ENCODE peak calls at places on chromosomes 12 and 14, in ten cellular contexts. One of them, this sample, is unnamed.

GRCh38 chr14:101122114-101122854 is 218.8 kb upstream of the RTL1 start:
- DNase-seq in pancreas: no peak
- DNase-seq in NB4: no peak
- DNase-seq in lung: peak
- DNase-seq in tibial artery: peak
- DNase-seq in Karpas-422: no peak
- DNase-seq in fibroblast of the aortic adventitia: no peak
- DNase-seq in prostate gland: peak
- DNase-seq in GM23338: no peak
- DNase-seq in coronary artery: peak
- DNase-seq in this sample: no peak

GRCh38 chr12:20212658-20213387 is 155.5 kb upstream of the PDE3A start:
- DNase-seq in pancreas: peak
- DNase-seq in NB4: peak
- DNase-seq in lung: peak
- DNase-seq in tibial artery: peak
- DNase-seq in Karpas-422: no peak
- DNase-seq in fibroblast of the aortic adventitia: peak
- DNase-seq in prostate gland: peak
- DNase-seq in GM23338: peak
- DNase-seq in coronary artery: peak
- DNase-seq in this sample: peak

GRCh38 chr14:103255555-103255954 is 78.5 kb upstream of the EIF5 start:
- DNase-seq in pancreas: no peak
- DNase-seq in NB4: no peak
- DNase-seq in lung: no peak
- DNase-seq in tibial artery: no peak
- DNase-seq in Karpas-422: no peak
- DNase-seq in fibroblast of the aortic adventitia: no peak
- DNase-seq in prostate gland: no peak
- DNase-seq in GM23338: no peak
- DNase-seq in coronary artery: no peak
- DNase-seq in this sample: no peak

GRCh38 chr14:34329281-34329680 is 132.8 kb downstream of the SPTSSA start:
- DNase-seq in pancreas: no peak
- DNase-seq in NB4: no peak
- DNase-seq in lung: no peak
- DNase-seq in tibial artery: no peak
- DNase-seq in Karpas-422: no peak
- DNase-seq in fibroblast of the aortic adventitia: no peak
- DNase-seq in prostate gland: no peak
- DNase-seq in GM23338: no peak
- DNase-seq in coronary artery: no peak
- DNase-seq in this sample: no peak

GRCh38 chr14:90693413-90693812 is 122.8 kb downstream of the TTC7B start:
- DNase-seq in pancreas: no peak
- DNase-seq in NB4: no peak
- DNase-seq in lung: no peak
- DNase-seq in tibial artery: no peak
- DNase-seq in Karpas-422: no peak
- DNase-seq in fibroblast of the aortic adventitia: no peak
- DNase-seq in prostate gland: no peak
- DNase-seq in GM23338: no peak
- DNase-seq in coronary artery: no peak
- DNase-seq in this sample: no peak

GRCh38 chr14:50533806-50534205 is 1.4 kb upstream of the MAP4K5 start:
- DNase-seq in pancreas: no peak
- DNase-seq in NB4: peak
- DNase-seq in lung: no peak
- DNase-seq in tibial artery: no peak
- DNase-seq in Karpas-422: no peak
- DNase-seq in fibroblast of the aortic adventitia: no peak
- DNase-seq in prostate gland: no peak
- DNase-seq in GM23338: no peak
- DNase-seq in coronary artery: no peak
- DNase-seq in this sample: no peak

GRCh38 chr12:19710811-19711793 is 271.8 kb downstream of the AEBP2 start:
- DNase-seq in pancreas: no peak
- DNase-seq in NB4: peak
- DNase-seq in lung: no peak
- DNase-seq in tibial artery: peak
- DNase-seq in Karpas-422: no peak
- DNase-seq in fibroblast of the aortic adventitia: peak
- DNase-seq in prostate gland: no peak
- DNase-seq in GM23338: no peak
- DNase-seq in coronary artery: peak
- DNase-seq in this sample: no peak

GRCh38 chr14:52863339-52863700 is 71.9 kb upstream of the GNPNAT1 start:
- DNase-seq in pancreas: no peak
- DNase-seq in NB4: no peak
- DNase-seq in lung: no peak
- DNase-seq in tibial artery: no peak
- DNase-seq in Karpas-422: no peak
- DNase-seq in fibroblast of the aortic adventitia: no peak
- DNase-seq in prostate gland: no peak
- DNase-seq in GM23338: no peak
- DNase-seq in coronary artery: no peak
- DNase-seq in this sample: no peak

GRCh38 chr12:131003676-131004075 is 50.0 kb downstream of the ADGRD1 start:
- DNase-seq in pancreas: no peak
- DNase-seq in NB4: no peak
- DNase-seq in lung: no peak
- DNase-seq in tibial artery: no peak
- DNase-seq in Karpas-422: no peak
- DNase-seq in fibroblast of the aortic adventitia: no peak
- DNase-seq in prostate gland: no peak
- DNase-seq in GM23338: no peak
- DNase-seq in coronary artery: no peak
- DNase-seq in this sample: no peak

GRCh38 chr12:47808049-47808448 is 11.7 kb downstream of the HDAC7 start:
- DNase-seq in pancreas: peak
- DNase-seq in NB4: peak
- DNase-seq in lung: peak
- DNase-seq in tibial artery: peak
- DNase-seq in Karpas-422: peak
- DNase-seq in fibroblast of the aortic adventitia: no peak
- DNase-seq in prostate gland: no peak
- DNase-seq in GM23338: peak
- DNase-seq in coronary artery: no peak
- DNase-seq in this sample: peak
- H3K4me3 ChIP-seq in pancreas: no peak
- H3K4me3 ChIP-seq in NB4: no peak
- H3K4me3 ChIP-seq in lung: no peak
- H3K4me3 ChIP-seq in tibial artery: peak
- H3K4me3 ChIP-seq in Karpas-422: peak
- H3K4me3 ChIP-seq in fibroblast of the aortic adventitia: peak
- H3K4me3 ChIP-seq in prostate gland: no peak
- H3K4me3 ChIP-seq in GM23338: no peak
- H3K4me3 ChIP-seq in coronary artery: peak
- H3K4me3 ChIP-seq in this sample: no peak

DNA sequence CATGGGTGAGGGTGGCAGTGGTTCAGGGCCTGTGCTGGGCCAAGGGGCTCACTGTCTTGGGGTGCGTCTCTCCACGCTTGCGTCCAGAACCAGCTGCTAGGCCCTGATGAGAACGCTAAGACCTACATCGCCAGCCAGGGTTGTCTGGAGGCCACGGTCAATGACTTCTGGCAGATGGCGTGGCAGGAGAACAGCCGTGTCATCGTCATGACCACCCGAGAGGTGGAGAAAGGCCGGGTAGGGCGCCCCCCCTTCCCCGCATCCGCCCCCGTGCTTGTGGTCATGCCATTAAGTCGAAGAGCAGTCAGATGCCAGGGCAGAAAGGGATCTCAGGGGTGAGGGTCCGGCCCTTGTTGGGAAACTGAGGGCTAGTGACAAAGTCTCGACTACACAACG is 5.2 kb downstream of the PTPN6 start:
- DNase-seq in pancreas: no peak
- DNase-seq in NB4: no peak
- DNase-seq in lung: no peak
- DNase-seq in tibial artery: no peak
- DNase-seq in Karpas-422: no peak
- DNase-seq in fibroblast of the aortic adventitia: no peak
- DNase-seq in prostate gland: no peak
- DNase-seq in GM23338: no peak
- DNase-seq in coronary artery: no peak
- DNase-seq in this sample: no peak
- H3K4me3 ChIP-seq in pancreas: no peak
- H3K4me3 ChIP-seq in NB4: no peak
- H3K4me3 ChIP-seq in lung: no peak
- H3K4me3 ChIP-seq in tibial artery: no peak
- H3K4me3 ChIP-seq in Karpas-422: no peak
- H3K4me3 ChIP-seq in fibroblast of the aortic adventitia: no peak
- H3K4me3 ChIP-seq in prostate gland: no peak
- H3K4me3 ChIP-seq in GM23338: no peak
- H3K4me3 ChIP-seq in coronary artery: no peak
- H3K4me3 ChIP-seq in this sample: no peak

DNA sequence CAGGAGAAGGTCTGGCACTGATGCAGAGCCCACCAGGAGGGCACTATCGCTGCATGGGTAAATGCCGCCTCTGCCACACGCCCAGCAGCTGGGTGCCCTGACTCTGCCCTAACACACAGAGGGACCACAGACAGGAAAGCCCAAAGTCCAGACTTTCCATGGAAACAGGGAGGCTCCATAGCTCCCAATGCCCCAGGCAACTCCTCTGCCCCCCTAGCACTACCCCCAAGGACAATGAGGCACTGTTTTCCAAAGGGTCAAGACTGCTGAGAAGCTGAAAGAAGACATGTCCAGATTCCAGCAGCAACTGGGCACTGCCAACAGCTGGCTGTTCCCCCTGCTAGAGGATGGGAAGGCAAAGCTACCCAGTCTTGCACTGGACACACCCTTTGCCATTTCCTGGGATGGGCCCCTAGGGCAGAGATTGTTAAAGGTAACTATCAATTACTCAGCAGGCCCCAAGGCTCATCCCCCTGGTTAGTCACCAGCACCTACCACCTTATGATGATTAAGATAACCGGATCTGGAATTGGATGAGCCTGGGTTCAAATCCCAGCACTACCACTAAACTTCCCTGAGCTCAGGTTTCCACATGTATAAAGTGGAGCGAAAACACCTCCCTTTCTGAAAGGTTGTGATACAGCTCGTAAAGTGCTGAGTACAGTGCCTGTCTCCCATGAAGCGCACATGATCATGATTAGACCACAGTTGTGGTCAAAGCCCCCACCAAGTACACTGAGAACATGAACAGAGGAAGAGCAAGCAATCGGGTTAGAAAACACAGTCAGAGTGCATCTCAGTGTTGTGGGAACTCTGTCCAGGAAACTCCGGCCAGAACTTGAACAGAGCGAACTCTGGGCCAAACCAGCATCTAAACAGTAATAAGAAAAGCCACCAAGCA is 3.3 kb downstream of the PXN start:
- DNase-seq in pancreas: no peak
- DNase-seq in NB4: no peak
- DNase-seq in lung: no peak
- DNase-seq in tibial artery: peak
- DNase-seq in Karpas-422: no peak
- DNase-seq in fibroblast of the aortic adventitia: no peak
- DNase-seq in prostate gland: peak
- DNase-seq in GM23338: no peak
- DNase-seq in coronary artery: no peak
- DNase-seq in this sample: no peak
- H3K4me3 ChIP-seq in pancreas: no peak
- H3K4me3 ChIP-seq in NB4: no peak
- H3K4me3 ChIP-seq in lung: peak
- H3K4me3 ChIP-seq in tibial artery: peak
- H3K4me3 ChIP-seq in Karpas-422: no peak
- H3K4me3 ChIP-seq in fibroblast of the aortic adventitia: peak
- H3K4me3 ChIP-seq in prostate gland: no peak
- H3K4me3 ChIP-seq in GM23338: no peak
- H3K4me3 ChIP-seq in coronary artery: peak
- H3K4me3 ChIP-seq in this sample: no peak

GRCh38 chr12:48881652-48882324 is 16.1 kb upstream of the RND1 start:
- DNase-seq in pancreas: no peak
- DNase-seq in NB4: no peak
- DNase-seq in lung: no peak
- DNase-seq in tibial artery: no peak
- DNase-seq in Karpas-422: no peak
- DNase-seq in fibroblast of the aortic adventitia: peak
- DNase-seq in prostate gland: no peak
- DNase-seq in GM23338: no peak
- DNase-seq in coronary artery: no peak
- DNase-seq in this sample: no peak

GRCh38 chr12:48882325-48882687 is 16.6 kb upstream of the RND1 start:
- DNase-seq in pancreas: peak
- DNase-seq in NB4: no peak
- DNase-seq in lung: peak
- DNase-seq in tibial artery: peak
- DNase-seq in Karpas-422: no peak
- DNase-seq in fibroblast of the aortic adventitia: peak
- DNase-seq in prostate gland: no peak
- DNase-seq in GM23338: peak
- DNase-seq in coronary artery: no peak
- DNase-seq in this sample: no peak

GRCh38 chr12:48880647-48881046 is 15.0 kb upstream of the RND1 start:
- DNase-seq in pancreas: no peak
- DNase-seq in NB4: no peak
- DNase-seq in lung: no peak
- DNase-seq in tibial artery: no peak
- DNase-seq in Karpas-422: no peak
- DNase-seq in fibroblast of the aortic adventitia: no peak
- DNase-seq in prostate gland: no peak
- DNase-seq in GM23338: no peak
- DNase-seq in coronary artery: no peak
- DNase-seq in this sample: no peak

GRCh38 chr12:48882972-48883304 is 17.3 kb upstream of the RND1 start:
- DNase-seq in pancreas: no peak
- DNase-seq in NB4: no peak
- DNase-seq in lung: no peak
- DNase-seq in tibial artery: no peak
- DNase-seq in Karpas-422: no peak
- DNase-seq in fibroblast of the aortic adventitia: no peak
- DNase-seq in prostate gland: no peak
- DNase-seq in GM23338: no peak
- DNase-seq in coronary artery: no peak
- DNase-seq in this sample: no peak

DNA sequence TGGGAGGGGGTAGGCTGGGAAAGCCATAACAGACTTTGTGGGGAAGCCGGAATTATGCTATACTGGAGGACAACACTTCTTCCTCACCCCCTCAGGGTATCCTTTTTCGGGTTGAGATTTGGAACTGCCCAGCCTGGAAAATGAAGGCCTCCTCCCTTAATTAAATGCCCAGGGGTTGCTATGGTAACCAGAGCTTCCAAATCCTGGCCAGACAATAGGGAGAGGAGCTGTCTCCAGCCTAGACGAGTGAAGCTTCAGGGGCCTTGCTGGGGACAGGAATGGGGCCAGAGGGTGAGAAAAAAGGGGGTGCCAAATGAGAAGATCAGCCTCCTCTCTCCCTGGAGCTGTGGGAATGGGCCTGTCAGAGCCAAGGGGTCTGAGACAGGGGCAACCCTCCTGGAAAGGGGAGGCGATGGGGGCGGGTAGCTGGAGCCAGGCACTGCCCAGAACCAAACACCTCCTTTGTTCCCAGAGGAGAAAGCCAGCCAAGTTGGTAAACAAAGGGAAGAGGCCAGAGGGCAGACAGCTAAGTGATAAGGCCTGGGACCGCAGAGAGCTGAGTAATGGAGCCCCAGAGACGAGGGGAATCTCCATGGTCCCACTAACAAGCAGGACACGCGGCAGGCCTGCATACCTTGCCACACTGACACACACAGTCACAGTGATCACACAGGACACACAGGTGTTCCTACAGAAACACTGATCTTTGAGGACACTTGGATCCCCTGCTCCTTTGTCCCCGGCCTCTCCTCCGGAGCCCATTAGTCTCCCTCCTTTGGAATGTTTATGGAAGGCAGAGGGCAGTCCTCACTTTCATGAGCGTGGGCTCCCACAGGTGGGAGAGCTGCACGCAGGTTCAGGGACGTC is 17.9 kb upstream of the RND1 start:
- DNase-seq in pancreas: peak
- DNase-seq in NB4: no peak
- DNase-seq in lung: no peak
- DNase-seq in tibial artery: no peak
- DNase-seq in Karpas-422: no peak
- DNase-seq in fibroblast of the aortic adventitia: peak
- DNase-seq in prostate gland: no peak
- DNase-seq in GM23338: peak
- DNase-seq in coronary artery: no peak
- DNase-seq in this sample: no peak
- H3K4me3 ChIP-seq in pancreas: no peak
- H3K4me3 ChIP-seq in NB4: no peak
- H3K4me3 ChIP-seq in lung: no peak
- H3K4me3 ChIP-seq in tibial artery: no peak
- H3K4me3 ChIP-seq in Karpas-422: no peak
- H3K4me3 ChIP-seq in fibroblast of the aortic adventitia: no peak
- H3K4me3 ChIP-seq in prostate gland: no peak
- H3K4me3 ChIP-seq in GM23338: peak
- H3K4me3 ChIP-seq in coronary artery: no peak
- H3K4me3 ChIP-seq in this sample: no peak

This sample was measured in ovary.